ENCODE peak calls at places on chromosomes 2 and 18, in seven cellular contexts. X, T, M, J, U, N and I are unnamed samples.

GRCh38 chr2:190159453-190159852 is 96.9 kb upstream of the MSTN start:
- DNase-seq in X (no peak), T (no peak), M (no peak), J (no peak), U (no peak), N (no peak), I (no peak)

GRCh38 chr2:83054751-83055150 is 1404.3 kb downstream of the SUCLG1 start:
- DNase-seq in X (no peak), T (no peak), M (no peak), J (no peak), U (no peak), N (no peak), I (no peak)

GRCh38 chr2:72090271-72090720 is 57.4 kb downstream of the CYP26B1 start:
- DNase-seq in X (peak), T (no peak), M (no peak), J (no peak), U (no peak), N (no peak), I (no peak)

GRCh38 chr2:230788554-230789175 is 76.0 kb downstream of the CAB39 start:
- DNase-seq in X (no peak), T (no peak), M (no peak), J (no peak), U (no peak), N (no peak), I (no peak)

GRCh38 chr2:135819211-135819610 is 17.8 kb downstream of the LCT start:
- DNase-seq in X (peak), T (peak), M (peak), J (no peak), U (peak), N (no peak), I (no peak)

GRCh38 chr2:70937866-70938579 is 2.3 kb downstream of the ATP6V1B1 start:
- DNase-seq in X (no peak), T (peak), M (peak), J (no peak), U (no peak), N (no peak), I (no peak)

GRCh38 chr2:150630587-150631235 is 143.2 kb upstream of the RND3 start:
- DNase-seq in X (no peak), T (no peak), M (no peak), J (no peak), U (no peak), N (no peak), I (no peak)

GRCh38 chr2:127479219-127479825 is 47.0 kb downstream of the IWS1 start:
- DNase-seq in X (no peak), T (no peak), M (peak), J (peak), U (peak), N (peak), I (peak)

GRCh38 chr2:30492185-30492584 is 45.1 kb downstream of the LCLAT1 start:
- DNase-seq in X (no peak), T (no peak), M (no peak), J (no peak), U (no peak), N (no peak), I (no peak)

GRCh38 chr2:14745288-14746076 is 113.0 kb downstream of the LRATD1 start:
- DNase-seq in X (no peak), T (no peak), M (no peak), J (no peak), U (no peak), N (no peak), I (no peak)

GRCh38 chr2:240919786-240920782 is 13.9 kb downstream of the CROCC2 start:
- DNase-seq in X (no peak), T (peak), M (no peak), J (peak), U (no peak), N (no peak), I (no peak)

GRCh38 chr2:157334335-157334734 is 8.7 kb upstream of the ERMN start:
- DNase-seq in X (no peak), T (no peak), M (no peak), J (no peak), U (no peak), N (no peak), I (no peak)

GRCh38 chr18:69874058-69874457 is 73.6 kb downstream of the CD226 start:
- DNase-seq in X (no peak), T (no peak), M (peak), J (no peak), U (no peak), N (no peak), I (no peak)

GRCh38 chr2:125615438-125615837 is 1040.5 kb upstream of the GYPC start:
- DNase-seq in X (no peak), T (no peak), M (no peak), J (no peak), U (no peak), N (no peak), I (no peak)

GRCh38 chr18:8830067-8831060 is 125.0 kb downstream of the MTCL1 start:
- DNase-seq in X (no peak), T (no peak), M (no peak), J (no peak), U (no peak), N (no peak), I (no peak)

GRCh38 chr2:47094519-47095155 is 60.5 kb downstream of the STPG4 start:
- DNase-seq in X (no peak), T (no peak), M (no peak), J (peak), U (no peak), N (no peak), I (no peak)
- TF ChIP-seq JUND in X (no peak), T (no peak), M (no peak), J (no peak), U (no peak), N (no peak), I (no peak)

GRCh38 chr2:17877811-17878221 is 651 bp upstream of the KCNS3 start:
- DNase-seq in X (no peak), T (peak), M (no peak), J (peak), U (no peak), N (no peak), I (no peak)
- TF ChIP-seq JUND in X (no peak), T (no peak), M (no peak), J (no peak), U (no peak), N (no peak), I (no peak)

DNA sequence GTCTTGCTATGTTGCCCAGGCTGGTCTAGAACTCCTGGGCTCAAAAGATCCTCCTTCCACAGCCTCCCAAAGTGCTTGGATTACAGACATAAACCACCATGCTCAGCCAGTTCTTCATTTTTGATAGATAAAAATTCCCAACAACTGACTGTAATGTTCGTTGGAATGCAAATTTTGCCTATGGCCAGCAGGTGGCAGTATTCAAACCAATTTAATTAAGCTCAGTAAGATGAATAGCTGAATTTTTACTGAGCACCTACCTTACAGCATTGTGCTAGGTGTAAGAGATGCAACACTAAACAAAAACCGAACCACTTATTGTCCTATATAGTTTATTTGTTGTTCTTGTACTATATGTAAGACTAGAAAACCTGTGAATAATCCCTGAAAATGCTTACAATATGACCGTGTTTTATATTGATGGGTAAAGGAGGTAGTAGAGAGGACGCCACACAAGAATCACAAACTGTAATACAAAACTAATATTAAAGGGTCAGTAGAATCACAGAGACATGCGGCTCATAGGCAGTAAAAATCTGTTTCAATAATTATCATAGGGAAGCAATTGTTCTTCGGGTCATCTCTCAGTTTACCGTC is 8.2 kb upstream of the TMEM182 start:
- DNase-seq in X (peak), T (no peak), M (peak), J (peak), U (peak), N (no peak), I (peak)
- TF ChIP-seq JUND in X (no peak), T (no peak), M (no peak), J (no peak), U (no peak), N (no peak), I (no peak)

DNA sequence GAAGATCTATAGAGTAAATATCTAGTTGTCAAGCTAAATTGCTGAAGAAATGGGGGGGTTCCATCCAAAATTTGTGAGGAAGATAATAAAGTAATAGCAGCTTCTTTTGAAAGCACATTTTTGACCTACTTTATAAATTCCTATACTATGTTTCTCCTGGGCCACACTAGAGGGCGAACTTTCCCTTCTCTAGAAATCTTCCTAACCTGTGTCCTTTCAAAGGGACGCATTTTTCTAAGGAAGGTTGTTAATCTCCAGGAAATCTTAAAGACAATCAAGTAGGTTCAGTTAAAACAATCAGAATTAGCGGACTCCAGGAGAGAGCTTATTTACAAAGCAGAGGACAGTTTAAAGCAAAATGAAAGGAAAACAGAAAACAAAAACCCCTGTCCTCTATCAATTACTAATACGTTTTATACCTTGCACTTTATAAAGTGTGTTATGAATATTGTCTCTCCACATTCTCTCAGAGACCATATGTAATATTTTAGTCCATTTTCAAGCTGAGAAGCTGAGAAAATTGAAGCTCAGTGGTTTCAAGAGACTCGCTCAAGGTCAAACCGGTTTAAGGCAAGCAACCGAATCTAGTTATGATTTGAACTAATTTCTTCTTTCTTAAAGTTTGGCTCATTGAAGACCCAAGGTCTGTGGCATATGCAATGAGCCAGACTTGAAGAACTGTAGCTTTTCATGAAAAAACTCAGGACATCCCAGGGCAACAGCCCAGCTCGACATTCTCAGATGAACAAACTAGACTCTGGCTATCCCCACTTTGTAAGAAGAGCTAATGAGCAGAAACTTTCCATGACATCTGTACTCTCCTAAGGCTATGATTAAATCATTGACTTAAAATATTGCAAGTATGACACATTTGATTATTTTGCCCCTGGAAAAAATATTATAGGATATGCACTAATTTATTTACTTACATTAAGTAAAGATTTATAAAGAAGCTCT is 273.6 kb downstream of the PAX3 start:
- DNase-seq in X (peak), T (no peak), M (peak), J (peak), U (peak), N (no peak), I (peak)
- TF ChIP-seq JUND in X (no peak), T (no peak), M (no peak), J (no peak), U (no peak), N (no peak), I (no peak)

DNA sequence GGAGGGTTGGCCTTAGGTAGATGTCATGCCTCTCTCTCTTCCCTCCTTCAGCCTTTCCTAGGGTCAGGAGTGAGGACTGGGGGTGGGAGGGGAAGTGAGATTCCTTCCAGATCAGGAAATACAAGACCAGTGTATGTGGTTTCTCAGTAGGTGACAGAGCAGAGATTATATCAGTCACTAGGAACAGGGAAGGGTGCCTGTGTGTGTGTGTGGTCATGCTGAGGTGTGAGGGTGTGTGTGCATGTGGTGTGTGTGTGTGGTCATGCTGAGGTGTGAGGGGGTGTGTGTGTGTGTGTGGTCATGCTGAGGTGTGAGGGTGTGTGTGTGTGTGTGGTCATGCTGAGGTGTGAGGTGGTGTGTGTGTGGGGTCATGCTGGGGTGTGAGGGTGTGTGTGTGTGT is 259.8 kb downstream of the LOXHD1 start:
- DNase-seq in X (no peak), T (no peak), M (no peak), J (no peak), U (no peak), N (no peak), I (no peak)
- TF ChIP-seq JUND in X (no peak), T (no peak), M (no peak), J (no peak), U (no peak), N (no peak), I (no peak)

GRCh38 chr18:74818776-74819175 is 221.1 kb downstream of the ZNF407 start:
- DNase-seq in X (no peak), T (no peak), M (no peak), J (no peak), U (no peak), N (no peak), I (no peak)
- TF ChIP-seq JUND in X (no peak), T (no peak), M (no peak), J (no peak), U (no peak), N (no peak), I (no peak)

GRCh38 chr2:27911458-27912210 is 21.1 kb downstream of the BABAM2 start:
- DNase-seq in X (no peak), T (no peak), M (no peak), J (no peak), U (no peak), N (no peak), I (no peak)
- TF ChIP-seq JUND in X (no peak), T (no peak), M (no peak), J (no peak), U (no peak), N (no peak), I (no peak)

DNA sequence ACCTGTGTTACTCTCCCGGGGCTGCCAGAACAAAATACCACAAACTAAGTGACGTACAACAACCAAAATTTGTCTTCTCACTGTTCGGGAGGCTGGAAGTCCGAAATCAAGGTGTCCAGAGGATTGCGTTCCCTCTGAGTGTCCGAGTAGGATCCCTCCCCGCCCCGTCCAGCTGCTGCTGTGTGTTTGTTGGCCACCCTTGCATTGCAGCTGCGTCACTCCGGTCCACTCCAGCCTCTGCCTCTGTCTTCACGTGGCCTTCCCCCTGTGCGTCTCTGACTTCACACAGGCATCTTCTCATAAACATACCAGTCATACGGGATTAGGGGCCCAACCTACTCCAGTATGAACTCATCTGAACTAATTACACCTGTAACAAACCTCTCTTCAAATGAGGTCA is 251.8 kb upstream of the SMIM21 start:
- DNase-seq in X (no peak), T (no peak), M (no peak), J (no peak), U (no peak), N (no peak), I (no peak)
- TF ChIP-seq JUND in X (no peak), T (no peak), M (no peak), J (no peak), U (no peak), N (no peak), I (no peak)

GRCh38 chr18:3199942-3200645 is 19.7 kb downstream of the MYOM1 start:
- DNase-seq in X (no peak), T (no peak), M (peak), J (no peak), U (no peak), N (no peak), I (no peak)

GRCh38 chr18:3192752-3193151 is 27.0 kb downstream of the MYOM1 start:
- DNase-seq in X (no peak), T (no peak), M (no peak), J (no peak), U (no peak), N (no peak), I (no peak)

GRCh38 chr18:3192286-3192685 is 27.5 kb downstream of the MYOM1 start:
- DNase-seq in X (no peak), T (no peak), M (no peak), J (peak), U (no peak), N (no peak), I (no peak)

GRCh38 chr18:3193354-3193753 is 26.4 kb downstream of the MYOM1 start:
- DNase-seq in X (no peak), T (no peak), M (no peak), J (no peak), U (no peak), N (no peak), I (no peak)

GRCh38 chr18:3194947-3195612 is 24.7 kb downstream of the MYOM1 start:
- DNase-seq in X (no peak), T (no peak), M (no peak), J (no peak), U (no peak), N (no peak), I (no peak)
- TF ChIP-seq JUND in X (no peak), T (no peak), M (no peak), J (no peak), U (no peak), N (no peak), I (no peak)

DNA sequence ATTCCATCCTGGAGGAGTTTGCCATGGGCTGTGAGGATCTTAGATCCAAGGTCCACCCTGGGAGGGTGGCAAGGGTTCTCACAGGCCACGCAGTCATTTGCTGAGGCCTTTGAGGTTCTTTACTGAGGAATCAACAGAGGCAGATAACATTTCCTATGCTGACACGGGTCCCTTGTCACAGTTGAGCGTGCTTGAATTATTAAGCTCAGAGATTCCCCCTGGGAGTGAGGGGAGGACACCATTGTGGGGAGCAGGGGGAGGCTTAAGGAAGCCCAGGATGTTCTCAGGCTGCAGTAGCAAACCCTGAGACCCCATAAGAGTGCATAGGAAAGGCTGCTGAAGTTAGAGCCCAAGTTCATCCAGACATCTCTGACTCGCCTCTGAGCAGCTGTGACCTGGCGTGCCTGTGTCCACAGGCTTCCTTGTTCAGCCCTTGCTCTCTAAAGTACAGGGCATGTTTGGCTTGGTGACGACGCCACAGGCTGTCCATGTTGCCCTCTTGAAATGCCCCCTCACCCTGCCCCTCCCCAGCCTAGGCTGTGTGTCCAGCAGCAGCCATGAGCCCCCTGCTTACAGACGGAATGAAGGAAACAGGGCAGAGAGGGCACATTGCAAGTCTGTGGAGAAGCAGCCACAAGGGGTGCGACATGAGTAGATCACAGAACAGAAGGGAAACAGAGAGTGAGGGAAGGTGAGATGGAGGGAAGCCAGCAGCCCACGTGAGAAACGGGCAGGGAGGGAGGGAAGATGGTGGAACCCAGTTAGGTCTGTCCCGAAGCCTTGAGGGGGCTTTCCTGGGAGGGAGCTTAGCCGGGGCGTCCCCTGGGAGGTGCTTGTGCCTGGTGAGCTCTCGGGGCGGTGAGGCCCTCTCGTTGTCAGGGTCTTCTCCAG is 34.0 kb downstream of the NAPG start:
- DNase-seq in X (no peak), T (no peak), M (no peak), J (peak), U (no peak), N (peak), I (no peak)
- TF ChIP-seq JUND in X (no peak), T (no peak), M (no peak), J (no peak), U (no peak), N (no peak), I (no peak)